ENCODE peak calls at places on chromosomes 13 and 19, in eight cellular contexts. I is IMR-90; F is heart right ventricle; M is CD8-positive, alpha-beta T cell; E is AG04450; D is adipocyte; X is MG63; N is left ventricle myocardium inferior. K is an unnamed sample. For H3K27me3, the result is how much of the 10 kb centered on the place peaks cover.

GRCh38 chr19:43774103-43774939 is 6.5 kb downstream of the KCNN4 start:
- DNase-seq in I (peak), F (peak), M (no peak), E (no peak), D (no peak), X (no peak), N (peak), K (peak)

GRCh38 chr19:42254850-42255765 is at the start of gene ERF:
- DNase-seq in I (peak), F (peak), M (peak), E (peak), D (peak), X (peak), N (peak), K (peak)

GRCh38 chr19:32880607-32881006 is 11.0 kb upstream of the SLC7A9 start:
- DNase-seq in I (no peak), F (no peak), M (no peak), E (no peak), D (no peak), X (no peak), N (no peak), K (no peak)

GRCh38 chr19:40549007-40549708 is 27.5 kb upstream of the SHKBP1 start:
- DNase-seq in I (peak), F (peak), M (peak), E (peak), D (peak), X (peak), N (peak), K (peak)

GRCh38 chr19:29290853-29291252 is 77.9 kb upstream of the UQCRFS1 start:
- DNase-seq in I (no peak), F (no peak), M (no peak), E (no peak), D (no peak), X (no peak), N (no peak), K (no peak)

GRCh38 chr13:44874176-44874575 is 115.1 kb downstream of the NUFIP1 start:
- DNase-seq in I (no peak), F (no peak), M (no peak), E (no peak), D (no peak), X (no peak), N (no peak), K (no peak)

GRCh38 chr19:43532571-43532961 is 422 bp upstream of the ZNF575 start:
- DNase-seq in I (no peak), F (peak), M (no peak), E (no peak), D (no peak), X (no peak), N (no peak), K (no peak)

GRCh38 chr13:98195054-98195791 is 18.2 kb upstream of the RNF113B start:
- DNase-seq in I (no peak), F (no peak), M (no peak), E (no peak), D (no peak), X (no peak), N (no peak), K (no peak)

GRCh38 chr19:10812902-10813404 is 23.1 kb downstream of the TMED1 start:
- DNase-seq in I (peak), F (no peak), M (no peak), E (peak), D (peak), X (peak), N (no peak), K (peak)

GRCh38 chr13:28820099-28821051 is at the start of gene MTUS2:
- DNase-seq in I (no peak), F (no peak), M (no peak), E (no peak), D (peak), X (no peak), N (no peak), K (peak)

GRCh38 chr19:32018014-32018413 is 327.4 kb upstream of the ZNF507 start:
- DNase-seq in I (no peak), F (no peak), M (no peak), E (no peak), D (no peak), X (peak), N (no peak), K (peak)

GRCh38 chr19:11256189-11256588 is 6.1 kb downstream of the DOCK6 start:
- DNase-seq in I (peak), F (peak), M (no peak), E (no peak), D (peak), X (no peak), N (peak), K (no peak)

GRCh38 chr19:13281567-13282291 is 131.5 kb downstream of the IER2 start:
- DNase-seq in I (no peak), F (no peak), M (no peak), E (no peak), D (peak), X (no peak), N (no peak), K (peak)

GRCh38 chr13:102569488-102569887 is 27.3 kb upstream of the TPP2 start:
- DNase-seq in I (peak), F (no peak), M (no peak), E (no peak), D (peak), X (peak), N (no peak), K (peak)

GRCh38 chr13:52738719-52739467 is 727 bp downstream of the CNMD start:
- DNase-seq in I (no peak), F (no peak), M (peak), E (no peak), D (peak), X (no peak), N (no peak), K (peak)

GRCh38 chr19:20423381-20424207 is 142.0 kb downstream of the ZNF737 start:
- DNase-seq in I (peak), F (peak), M (peak), E (no peak), D (peak), X (no peak), N (peak), K (peak)

GRCh38 chr13:44934724-44935123 is 54.5 kb downstream of the NUFIP1 start:
- DNase-seq in I (peak), F (no peak), M (no peak), E (no peak), D (peak), X (no peak), N (no peak), K (peak)

GRCh38 chr13:99043700-99044300 is 65.9 kb upstream of the DOCK9 start:
- DNase-seq in I (no peak), F (no peak), M (no peak), E (no peak), D (no peak), X (no peak), N (no peak), K (no peak)

GRCh38 chr19:33235996-33236350 is 10.3 kb upstream of the SLC7A10 start:
- DNase-seq in I (no peak), F (no peak), M (no peak), E (no peak), D (no peak), X (no peak), N (no peak), K (no peak)

GRCh38 chr19:6362351-6362801 is 1.0 kb downstream of the CLPP start:
- DNase-seq in I (no peak), F (no peak), M (peak), E (no peak), D (peak), X (no peak), N (no peak), K (peak)

GRCh38 chr13:42101821-42102580 is 53.6 kb downstream of the DGKH start:
- DNase-seq in I (no peak), F (peak), M (no peak), E (no peak), D (no peak), X (peak), N (peak), K (no peak)

GRCh38 chr19:55473613-55474012 is 2.8 kb upstream of the ZNF628 start:
- DNase-seq in I (no peak), F (no peak), M (no peak), E (no peak), D (no peak), X (no peak), N (no peak), K (peak)

GRCh38 chr13:110448230-110448629 is 113.3 kb downstream of the RAB20 start:
- DNase-seq in I (peak), F (no peak), M (no peak), E (peak), D (peak), X (no peak), N (no peak), K (peak)

GRCh38 chr19:14795078-14795721 is 16.8 kb upstream of the ADGRE2 start:
- DNase-seq in I (no peak), F (no peak), M (no peak), E (no peak), D (no peak), X (no peak), N (no peak), K (no peak)
- H3K27me3 ChIP-seq in I (under half), F (under half), M (under half), E (under half), D (under half), X (under half), N (under half), K (under half)

GRCh38 chr19:4763021-4763420 is 28.5 kb upstream of the FEM1A start:
- DNase-seq in I (no peak), F (no peak), M (no peak), E (no peak), D (no peak), X (no peak), N (no peak), K (no peak)
- H3K27me3 ChIP-seq in I (under half), F (under half), M (under half), E (under half), D (under half), X (under half), N (under half), K (under half)

GRCh38 chr19:50629801-50630200 is 9.9 kb downstream of the SYT3 start:
- DNase-seq in I (no peak), F (no peak), M (no peak), E (no peak), D (no peak), X (no peak), N (no peak), K (no peak)

GRCh38 chr19:50626796-50627195 is 12.9 kb downstream of the SYT3 start:
- DNase-seq in I (peak), F (no peak), M (no peak), E (no peak), D (no peak), X (no peak), N (no peak), K (peak)

GRCh38 chr19:50629194-50629593 is 10.5 kb downstream of the SYT3 start:
- DNase-seq in I (no peak), F (no peak), M (no peak), E (no peak), D (no peak), X (no peak), N (no peak), K (no peak)

GRCh38 chr19:50628146-50628545 is 11.5 kb downstream of the SYT3 start:
- DNase-seq in I (no peak), F (no peak), M (no peak), E (no peak), D (no peak), X (no peak), N (no peak), K (no peak)

GRCh38 chr19:50628551-50628950 is 11.1 kb downstream of the SYT3 start:
- DNase-seq in I (no peak), F (no peak), M (no peak), E (no peak), D (no peak), X (no peak), N (no peak), K (no peak)
- H3K27me3 ChIP-seq in I (under half), F (under half), M (under half), E (under half), D (under half), X (under half), N (half or more), K (under half)

GRCh38 chr13:41099986-41100385 is 32.6 kb downstream of the KBTBD6 start:
- DNase-seq in I (no peak), F (no peak), M (no peak), E (no peak), D (peak), X (no peak), N (no peak), K (no peak)

GRCh38 chr13:41098761-41099160 is 33.8 kb downstream of the KBTBD6 start:
- DNase-seq in I (no peak), F (no peak), M (no peak), E (no peak), D (no peak), X (no peak), N (no peak), K (no peak)
- H3K27me3 ChIP-seq in I (under half), F (under half), M (under half), E (under half), D (under half), X (under half), N (under half), K (under half)

GRCh38 chr19:38362076-38362945 is 12.1 kb upstream of the PSMD8 start:
- DNase-seq in I (peak), F (peak), M (peak), E (no peak), D (peak), X (peak), N (peak), K (peak)
- H3K27me3 ChIP-seq in I (under half), F (under half), M (under half), E (under half), D (under half), X (under half), N (under half), K (under half)

GRCh38 chr19:5337886-5338595 is 2.6 kb downstream of the PTPRS start:
- DNase-seq in I (no peak), F (no peak), M (no peak), E (no peak), D (no peak), X (no peak), N (no peak), K (no peak)

GRCh38 chr19:5340637-5341447 is at the start of gene PTPRS:
- DNase-seq in I (peak), F (peak), M (peak), E (peak), D (peak), X (peak), N (peak), K (peak)

GRCh38 chr19:5338661-5339469 is 1.7 kb downstream of the PTPRS start:
- DNase-seq in I (no peak), F (no peak), M (no peak), E (no peak), D (no peak), X (no peak), N (no peak), K (no peak)

GRCh38 chr19:5339950-5340636 is 519 bp downstream of the PTPRS start:
- DNase-seq in I (no peak), F (no peak), M (no peak), E (no peak), D (peak), X (no peak), N (no peak), K (peak)

GRCh38 chr19:5339470-5339949 is 1.1 kb downstream of the PTPRS start:
- DNase-seq in I (no peak), F (no peak), M (no peak), E (no peak), D (peak), X (no peak), N (no peak), K (peak)
- H3K27me3 ChIP-seq in I (under half), F (half or more), M (under half), E (under half), D (under half), X (under half), N (half or more), K (under half)

GRCh38 chr13:22210134-22210930 is 539.5 kb downstream of the FGF9 start:
- DNase-seq in I (no peak), F (no peak), M (no peak), E (no peak), D (no peak), X (no peak), N (no peak), K (no peak)
- H3K27me3 ChIP-seq in I (under half), F (under half), M (under half), E (under half), D (under half), X (under half), N (under half), K (under half)

GRCh38 chr19:39252458-39252857 is 3.8 kb upstream of the IFNL4 start:
- DNase-seq in I (no peak), F (no peak), M (no peak), E (no peak), D (no peak), X (no peak), N (no peak), K (no peak)

GRCh38 chr19:39253374-39254149 is 4.9 kb upstream of the IFNL4 start:
- DNase-seq in I (no peak), F (no peak), M (no peak), E (no peak), D (no peak), X (no peak), N (no peak), K (no peak)

GRCh38 chr19:39254539-39255345 is 6.1 kb upstream of the IFNL4 start:
- DNase-seq in I (no peak), F (no peak), M (no peak), E (no peak), D (no peak), X (peak), N (no peak), K (no peak)

GRCh38 chr19:39261704-39262103 is 6.5 kb upstream of the IFNL2 start:
- DNase-seq in I (no peak), F (no peak), M (no peak), E (no peak), D (no peak), X (no peak), N (no peak), K (no peak)

DNA sequence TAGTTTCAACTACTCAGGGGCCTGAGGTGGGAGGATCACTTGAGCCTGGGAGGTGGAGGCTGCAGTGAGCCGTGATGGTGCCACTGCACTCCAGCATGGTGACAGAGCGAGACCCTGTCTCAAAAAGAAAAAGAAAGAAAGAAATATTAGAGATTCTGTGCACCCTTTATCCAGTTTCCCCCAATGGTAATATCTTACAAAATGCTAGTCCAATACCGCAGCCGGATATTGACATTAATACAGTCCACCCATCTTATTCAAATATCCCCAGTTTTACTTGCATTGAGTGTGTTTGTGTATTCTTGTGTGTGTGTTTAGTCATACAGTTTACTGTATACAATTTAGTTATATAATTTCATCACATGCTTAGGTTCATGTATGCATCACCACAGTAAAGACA is 8.6 kb upstream of the IFNL4 start:
- DNase-seq in I (no peak), F (no peak), M (no peak), E (no peak), D (no peak), X (no peak), N (no peak), K (no peak)
- H3K27me3 ChIP-seq in I (under half), F (under half), M (under half), E (under half), D (half or more), X (under half), N (half or more), K (half or more)

K was measured in GM23248.